ENCODE peak calls at places on chromosomes 12 and 14, in nine cellular contexts. N is Karpas-422; T is kidney epithelial cell; F is body of pancreas; A is effector memory CD4-positive, alpha-beta T cell; J is MG63; U is left lung; I is adipocyte; R is thoracic aorta. M is an unnamed sample.

GRCh38 chr14:95130545-95130944 is 26.8 kb downstream of the DICER1 start:
- DNase-seq in N (no peak), T (no peak), F (no peak), A (no peak), J (no peak), U (no peak), I (no peak), R (no peak), M (no peak)

GRCh38 chr14:37428954-37429353 is 166.1 kb downstream of the FOXA1 start:
- DNase-seq in N (no peak), T (no peak), F (no peak), A (no peak), J (no peak), U (no peak), I (no peak), R (no peak), M (no peak)

GRCh38 chr12:6336859-6337744 is 4.8 kb downstream of the TNFRSF1A start:
- DNase-seq in N (no peak), T (no peak), F (no peak), A (peak; percentile 71), J (peak; percentile 61), U (no peak), I (no peak), R (no peak), M (no peak)

GRCh38 chr12:85468356-85469157 is 188.5 kb downstream of the ALX1 start:
- DNase-seq in N (peak; percentile 81), T (no peak), F (peak; percentile 59), A (no peak), J (peak; percentile 9), U (peak; percentile 62), I (peak; percentile 88), R (no peak), M (peak; percentile 58)

GRCh38 chr14:36852853-36853634 is 191.4 kb downstream of the PAX9 start:
- DNase-seq in N (no peak), T (no peak), F (no peak), A (no peak), J (peak; percentile 2), U (no peak), I (peak; percentile 89), R (no peak), M (no peak)

GRCh38 chr12:101875112-101875961 is 2.0 kb upstream of the DRAM1 start:
- DNase-seq in N (no peak), T (no peak), F (no peak), A (no peak), J (no peak), U (no peak), I (peak; percentile 41), R (no peak), M (no peak)

GRCh38 chr12:40622246-40622838 is 69.9 kb upstream of the CNTN1 start:
- DNase-seq in N (peak; percentile 84), T (peak; percentile 16), F (peak; percentile 77), A (no peak), J (peak; percentile 20), U (no peak), I (peak; percentile 84), R (peak; percentile 8), M (peak; percentile 69)

GRCh38 chr14:65336191-65336591 is 76.3 kb upstream of the FUT8 start:
- DNase-seq in N (no peak), T (peak; percentile 34), F (no peak), A (no peak), J (no peak), U (no peak), I (peak; percentile 78), R (no peak), M (no peak)

GRCh38 chr12:120483621-120484020 is 12.3 kb upstream of the DYNLL1 start:
- DNase-seq in N (no peak), T (no peak), F (no peak), A (no peak), J (no peak), U (no peak), I (no peak), R (no peak), M (no peak)

GRCh38 chr12:76410371-76410770 is 62.2 kb upstream of the BBS10 start:
- DNase-seq in N (no peak), T (no peak), F (no peak), A (no peak), J (no peak), U (no peak), I (no peak), R (no peak), M (no peak)

GRCh38 chr14:68173227-68173972 is 353.8 kb downstream of the RAD51B start:
- DNase-seq in N (no peak), T (no peak), F (no peak), A (no peak), J (peak; percentile 47), U (no peak), I (no peak), R (no peak), M (no peak)

GRCh38 chr12:52362118-52362726 is 5.1 kb downstream of the KRT85 start:
- DNase-seq in N (peak; percentile 65), T (no peak), F (no peak), A (no peak), J (no peak), U (no peak), I (no peak), R (no peak), M (no peak)

GRCh38 chr12:81598205-81598604 is 160.9 kb downstream of the PPFIA2 start:
- DNase-seq in N (no peak), T (no peak), F (no peak), A (no peak), J (no peak), U (no peak), I (peak; percentile 4), R (no peak), M (no peak)

GRCh38 chr14:58716706-58717105 is 78.9 kb downstream of the DACT1 start:
- DNase-seq in N (no peak), T (no peak), F (no peak), A (no peak), J (no peak), U (no peak), I (no peak), R (no peak), M (no peak)
- H3K4me3 ChIP-seq in N (no peak overlapping the region), T (no peak overlapping the region), F (no peak overlapping the region), A (no peak overlapping the region), J (no peak overlapping the region), U (no peak overlapping the region), I (peak overlapping the region; percentile 31), R (no peak overlapping the region), M (no peak overlapping the region)

DNA sequence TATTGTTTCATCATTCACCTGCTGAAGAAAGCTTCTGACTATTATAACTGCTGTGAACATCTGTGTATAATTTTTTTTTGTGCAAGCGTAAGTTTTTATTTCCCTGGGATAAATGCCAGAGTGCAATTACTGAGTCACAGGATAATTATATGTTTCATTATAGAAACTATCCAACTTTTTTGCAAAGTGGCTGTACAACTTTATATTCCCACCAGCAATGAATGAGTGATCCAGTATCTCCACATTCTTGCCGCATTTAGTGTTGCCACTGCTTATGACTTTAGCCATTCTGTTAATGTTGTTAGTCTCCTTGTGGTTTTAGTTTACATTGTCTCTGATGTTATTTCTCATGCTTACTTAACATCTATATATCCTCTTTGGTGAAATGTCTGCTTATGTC is 88.1 kb upstream of the CCDC175 start:
- DNase-seq in N (no peak), T (no peak), F (no peak), A (no peak), J (peak; percentile 8), U (no peak), I (peak; percentile 14), R (no peak), M (no peak)
- H3K4me3 ChIP-seq in N (no peak overlapping the region), T (no peak overlapping the region), F (no peak overlapping the region), A (no peak overlapping the region), J (no peak overlapping the region), U (no peak overlapping the region), I (no peak overlapping the region), R (no peak overlapping the region), M (no peak overlapping the region)

GRCh38 chr12:92136021-92136735 is 9.5 kb downstream of the BTG1 start:
- DNase-seq in N (no peak), T (no peak), F (peak; percentile 43), A (no peak), J (no peak), U (no peak), I (no peak), R (no peak), M (no peak)
- H3K4me3 ChIP-seq in N (no peak overlapping the region), T (no peak overlapping the region), F (no peak overlapping the region), A (peak overlapping the region; percentile 87), J (no peak overlapping the region), U (no peak overlapping the region), I (peak overlapping the region; percentile 17), R (peak overlapping the region; percentile 97), M (peak overlapping the region; percentile 94)

DNA sequence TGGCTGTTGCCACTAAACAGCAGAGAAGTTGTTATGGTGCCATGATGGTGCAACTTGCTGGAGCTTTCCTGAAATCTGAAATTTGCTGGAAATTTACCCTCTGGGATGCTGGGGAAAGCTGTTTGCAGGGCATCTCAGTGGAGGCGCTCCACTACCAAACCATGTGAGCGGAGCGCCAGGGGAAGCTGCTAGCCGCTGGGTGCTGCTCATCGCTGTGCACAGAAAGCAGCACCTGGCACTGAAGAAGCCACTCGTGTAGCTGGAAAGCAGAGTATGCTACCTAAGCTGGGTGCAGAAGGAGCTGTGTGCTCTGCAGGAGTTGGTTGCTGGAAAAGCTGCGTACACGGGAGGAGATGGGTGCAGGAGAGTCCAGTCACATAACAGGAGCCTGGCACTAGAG is 53.0 kb downstream of the MSRB3 start:
- DNase-seq in N (no peak), T (no peak), F (no peak), A (no peak), J (no peak), U (no peak), I (no peak), R (no peak), M (no peak)
- H3K4me3 ChIP-seq in N (no peak overlapping the region), T (no peak overlapping the region), F (no peak overlapping the region), A (no peak overlapping the region), J (no peak overlapping the region), U (no peak overlapping the region), I (no peak overlapping the region), R (no peak overlapping the region), M (no peak overlapping the region)

GRCh38 chr12:73659802-73660201 is 877.8 kb upstream of the ATXN7L3B start:
- DNase-seq in N (no peak), T (no peak), F (no peak), A (no peak), J (no peak), U (no peak), I (no peak), R (no peak), M (no peak)
- H3K4me3 ChIP-seq in N (no peak overlapping the region), T (no peak overlapping the region), F (no peak overlapping the region), A (no peak overlapping the region), J (no peak overlapping the region), U (no peak overlapping the region), I (no peak overlapping the region), R (no peak overlapping the region), M (no peak overlapping the region)

DNA sequence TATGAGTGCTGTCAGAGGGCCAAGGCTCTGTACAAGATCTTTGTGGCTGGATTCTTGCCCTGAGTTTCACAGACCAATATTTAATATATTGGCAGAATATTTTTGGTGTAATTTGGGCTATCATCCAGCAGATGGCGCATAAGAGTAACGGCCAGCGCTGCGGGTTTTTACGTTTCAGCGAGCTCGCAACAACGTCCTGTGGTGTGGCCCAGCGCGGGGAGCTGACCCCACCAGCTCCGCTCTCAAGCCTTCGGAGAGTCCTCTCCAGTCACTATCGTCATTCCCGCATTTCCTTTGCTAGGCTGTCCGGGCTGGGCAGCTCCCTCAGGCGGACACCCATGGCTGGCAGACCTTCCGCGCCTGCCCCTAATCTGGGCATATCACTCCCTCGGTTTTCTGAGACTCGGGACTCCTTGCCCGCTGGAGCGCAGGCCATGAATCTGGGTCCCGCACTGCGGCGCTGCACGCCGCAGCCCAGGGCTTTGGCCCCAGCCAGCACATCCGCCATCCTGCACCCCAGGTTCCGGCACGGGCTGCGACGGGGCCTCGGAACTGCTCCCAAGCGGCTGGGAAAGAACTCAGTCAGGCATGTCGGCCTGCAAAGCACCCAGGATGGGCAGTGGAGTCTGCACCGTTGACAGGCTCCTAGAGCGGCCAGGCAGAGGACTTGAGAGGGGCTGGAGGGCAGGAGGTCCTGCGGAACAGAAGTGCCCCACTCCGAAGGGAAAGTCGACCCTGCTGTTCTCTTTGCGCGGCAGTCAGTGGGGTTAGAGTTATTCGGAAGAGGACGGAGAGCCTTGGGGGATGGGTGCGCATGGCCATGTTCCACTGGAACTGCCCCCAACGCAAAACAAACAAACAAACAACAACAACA is 18.4 kb downstream of the OLR1 start:
- DNase-seq in N (peak; percentile 68), T (no peak), F (peak; percentile 70), A (peak; percentile 8), J (peak; percentile 78), U (peak; percentile 92), I (peak; percentile 85), R (peak; percentile 11), M (peak; percentile 88)
- H3K4me3 ChIP-seq in N (no peak overlapping the region), T (peak overlapping the region; percentile 44), F (peak overlapping the region; percentile 56), A (peak overlapping the region; percentile 80), J (peak overlapping the region; percentile 39), U (peak overlapping the region; percentile 55), I (peak overlapping the region; percentile 79), R (peak overlapping the region; percentile 94), M (peak overlapping the region; percentile 49)